ENCODE peak calls at places on chromosomes 6 and 20, in ten cellular contexts. A is effector CD8-positive, alpha-beta T cell; H is breast epithelium; Z is fibroblast of mammary gland; I is H7; V is GM13977; R is sigmoid colon; O is NCI-H345; Y is RPMI7951; M is cardiac muscle cell. K is an unnamed sample.

GRCh38 chr6:57190140-57190539 is 18.0 kb downstream of the BAG2 start:
- DNase-seq in Y (peak; percentile 42), H (no peak), Z (peak; percentile 66), M (no peak), R (no peak), O (no peak), A (no peak), V (no peak), I (no peak), K (peak; percentile 75)

GRCh38 chr6:53547166-53547814 is 2.4 kb upstream of the GCLC start:
- DNase-seq in M (no peak), Z (no peak), H (no peak), A (no peak), R (no peak), O (peak; percentile 42), V (no peak), Y (no peak), I (peak; percentile 41), K (no peak)

GRCh38 chr20:63686492-63687321 is 9.7 kb upstream of the TNFRSF6B start:
- DNase-seq in V (peak; percentile 60), I (peak; percentile 70), A (no peak), H (no peak), M (peak; percentile 49), R (peak; percentile 88), Y (peak; percentile 99), Z (peak; percentile 90), O (no peak), K (peak; percentile 91)

GRCh38 chr20:3042621-3043020 is 801 bp upstream of the GNRH2 start:
- DNase-seq in Z (peak; percentile 28), O (no peak), V (no peak), A (no peak), Y (no peak), I (no peak), M (no peak), R (peak; percentile 83), H (no peak), K (peak; percentile 31)

GRCh38 chr6:158040051-158040803 is 58.6 kb downstream of the SYNJ2 start:
- DNase-seq in I (no peak), M (no peak), A (no peak), O (no peak), V (peak; percentile 73), R (peak; percentile 71), Y (peak; percentile 99), H (no peak), Z (peak; percentile 99), K (peak; percentile 98)

GRCh38 chr6:92684386-92684785 is 735.0 kb downstream of the EPHA7 start:
- DNase-seq in I (no peak), H (no peak), M (no peak), V (no peak), R (no peak), Y (no peak), A (no peak), Z (no peak), O (no peak), K (peak; percentile 27)

GRCh38 chr6:40962241-40962640 is 76.8 kb downstream of the UNC5CL start:
- DNase-seq in Y (peak; percentile 97), A (no peak), H (peak; percentile 19), Z (peak; percentile 95), V (no peak), R (no peak), O (no peak), I (no peak), M (no peak), K (peak; percentile 81)

GRCh38 chr6:22079788-22080187 is 217.0 kb downstream of the PRL start:
- DNase-seq in I (no peak), Y (peak; percentile 21), Z (peak; percentile 83), R (no peak), H (peak; percentile 40), M (no peak), A (no peak), V (no peak), O (no peak), K (peak; percentile 93)

GRCh38 chr6:170128346-170128745 is 162.5 kb downstream of the DLL1 start:
- DNase-seq in O (no peak), M (no peak), V (no peak), I (no peak), A (no peak), Y (no peak), H (peak; percentile 9), R (peak; percentile 14), Z (no peak), K (no peak)

GRCh38 chr20:61514018-61514755 is 262.1 kb downstream of the CDH4 start:
- DNase-seq in M (no peak), V (no peak), A (no peak), Y (no peak), I (peak; percentile 54), O (no peak), R (no peak), H (no peak), Z (no peak), K (no peak)

GRCh38 chr6:37516076-37516919 is 16.6 kb upstream of the CCDC167 start:
- DNase-seq in I (peak; percentile 75), A (peak; percentile 89), H (peak; percentile 74), O (peak; percentile 91), M (peak; percentile 26), Y (peak; percentile 76), V (peak; percentile 77), R (peak; percentile 72), Z (no peak), K (no peak)

GRCh38 chr6:44119704-44120262 is 7.5 kb downstream of the MRPL14 start:
- DNase-seq in M (no peak), I (no peak), R (no peak), Y (no peak), A (no peak), V (no peak), O (no peak), Z (peak; percentile 18), H (no peak), K (no peak)

GRCh38 chr6:170081556-170081955 is 209.3 kb downstream of the DLL1 start:
- DNase-seq in V (no peak), M (no peak), I (no peak), A (no peak), R (no peak), O (no peak), H (no peak), Y (no peak), Z (no peak), K (no peak)

GRCh38 chr6:134187751-134188150 is 130.2 kb downstream of the SGK1 start:
- DNase-seq in Y (no peak), O (no peak), Z (no peak), M (no peak), V (no peak), H (no peak), R (no peak), I (no peak), A (no peak), K (no peak)

GRCh38 chr6:16985484-16986284 is 116.2 kb upstream of the STMND1 start:
- DNase-seq in A (no peak), M (no peak), I (no peak), Y (peak; percentile 97), Z (peak; percentile 68), H (no peak), V (no peak), O (no peak), R (peak; percentile 70), K (peak; percentile 31)

GRCh38 chr6:44341095-44341890 is 1.2 kb upstream of the SPATS1 start:
- DNase-seq in I (no peak), V (no peak), A (no peak), Z (no peak), H (no peak), O (no peak), Y (no peak), M (no peak), R (no peak), K (no peak)

GRCh38 chr6:56790424-56790823 is 147.7 kb upstream of the DST start:
- DNase-seq in M (no peak), A (no peak), Z (no peak), V (no peak), H (no peak), Y (no peak), R (no peak), O (no peak), I (no peak), K (no peak)

GRCh38 chr20:8144282-8145245 is 12.5 kb downstream of the PLCB1 start:
- DNase-seq in Z (peak; percentile 90), H (no peak), I (no peak), Y (peak; percentile 71), M (no peak), A (no peak), R (no peak), V (no peak), O (no peak), K (peak; percentile 97)

GRCh38 chr6:73610444-73611275 is 43.1 kb downstream of the SLC17A5 start:
- DNase-seq in V (peak; percentile 41), I (no peak), M (peak; percentile 43), R (no peak), O (peak; percentile 13), Z (peak; percentile 53), A (no peak), Y (peak; percentile 57), H (no peak), K (peak; percentile 74)

GRCh38 chr6:20135677-20136268 is 76.5 kb downstream of the MBOAT1 start:
- DNase-seq in M (no peak), O (no peak), I (no peak), H (no peak), A (no peak), Z (no peak), R (no peak), Y (no peak), V (no peak), K (no peak)

GRCh38 chr20:46056970-46057855 is 28.2 kb downstream of the SLC12A5 start:
- DNase-seq in O (no peak), M (peak; percentile 86), Z (peak; percentile 35), V (peak; percentile 61), Y (peak; percentile 43), R (peak; percentile 37), H (no peak), I (peak; percentile 94), A (no peak), K (peak; percentile 52)

GRCh38 chr6:30720738-30721197 is 616 bp downstream of the TUBB start:
- DNase-seq in I (peak; percentile 82), Y (peak; percentile 51), H (peak; percentile 76), V (peak; percentile 52), Z (peak; percentile 45), O (peak; percentile 76), M (peak; percentile 70), A (peak; percentile 35), R (peak; percentile 91), K (peak; percentile 41)

GRCh38 chr6:57147401-57147800 is 24.7 kb upstream of the BAG2 start:
- DNase-seq in R (no peak), H (no peak), V (no peak), M (no peak), Z (no peak), Y (no peak), I (no peak), A (no peak), O (no peak), K (peak; percentile 21)

GRCh38 chr6:28443112-28443773 is at the start of gene ZSCAN23:
- DNase-seq in M (peak; percentile 86), O (peak; percentile 92), H (peak; percentile 40), V (peak; percentile 74), Z (peak; percentile 93), R (peak; percentile 89), I (peak; percentile 69), Y (peak; percentile 91), A (peak; percentile 78), K (peak; percentile 88)

GRCh38 chr6:55957961-55958422 is 82.6 kb upstream of the BMP5 start:
- DNase-seq in R (no peak), Y (peak; percentile 82), Z (peak; percentile 79), O (no peak), I (no peak), V (no peak), M (no peak), H (no peak), A (no peak), K (no peak)

GRCh38 chr20:45359069-45359405 is 3.9 kb upstream of the SYS1 start:
- DNase-seq in M (no peak), A (no peak), V (no peak), Y (peak; percentile 82), Z (peak; percentile 81), O (no peak), R (peak; percentile 81), I (no peak), H (peak; percentile 95), K (peak; percentile 89)

GRCh38 chr6:7262037-7262461 is 51.0 kb downstream of the SSR1 start:
- DNase-seq in Z (no peak), I (peak; percentile 83), R (peak; percentile 62), H (no peak), M (no peak), O (no peak), V (no peak), Y (peak; percentile 23), A (no peak), K (no peak)

GRCh38 chr6:72824833-72825232 is 203.0 kb downstream of the KCNQ5 start:
- DNase-seq in O (no peak), Y (no peak), M (no peak), I (no peak), R (no peak), Z (peak; percentile 28), V (peak; percentile 11), H (no peak), A (no peak), K (no peak)

K was measured in choroid plexus epithelial cell.